ENCODE peak calls at places on chromosome 13, in ten cellular contexts. H, U, S, I, P, J, Y, Q, X and M are unnamed samples.

GRCh38 chr13:111565400-111565799 is 245.0 kb downstream of the TEX29 start:
- DNase-seq in H (no peak), U (no peak), S (no peak), I (no peak), P (no peak), J (no peak), Y (no peak), Q (no peak), X (no peak), M (no peak)

GRCh38 chr13:45341799-45342584 is 1.0 kb upstream of the TPT1 start:
- DNase-seq in H (no peak), U (no peak), S (no peak), I (peak), P (no peak), J (peak), Y (no peak), Q (peak), X (peak), M (peak)

GRCh38 chr13:28584873-28585317 is 74.0 kb upstream of the POMP start:
- DNase-seq in H (no peak), U (no peak), S (peak), I (no peak), P (no peak), J (peak), Y (no peak), Q (peak), X (peak), M (no peak)

GRCh38 chr13:84649853-84650252 is 767.6 kb upstream of the SLITRK1 start:
- DNase-seq in H (no peak), U (no peak), S (no peak), I (no peak), P (no peak), J (peak), Y (no peak), Q (peak), X (no peak), M (no peak)

GRCh38 chr13:44842158-44842557 is 147.1 kb downstream of the NUFIP1 start:
- DNase-seq in H (no peak), U (no peak), S (no peak), I (no peak), P (no peak), J (peak), Y (no peak), Q (peak), X (peak), M (no peak)

GRCh38 chr13:98406971-98407370 is 169.9 kb downstream of the STK24 start:
- DNase-seq in H (no peak), U (no peak), S (no peak), I (no peak), P (no peak), J (no peak), Y (no peak), Q (no peak), X (no peak), M (no peak)

GRCh38 chr13:33785384-33785783 is 32.6 kb upstream of the RFC3 start:
- DNase-seq in H (no peak), U (no peak), S (no peak), I (no peak), P (no peak), J (no peak), Y (no peak), Q (no peak), X (no peak), M (peak)

GRCh38 chr13:97498419-97498818 is 64.5 kb downstream of the RAP2A start:
- DNase-seq in H (no peak), U (no peak), S (no peak), I (no peak), P (no peak), J (no peak), Y (no peak), Q (no peak), X (no peak), M (no peak)

GRCh38 chr13:33352520-33352919 is 67.0 kb upstream of the STARD13 start:
- DNase-seq in H (no peak), U (no peak), S (no peak), I (no peak), P (no peak), J (no peak), Y (peak), Q (no peak), X (no peak), M (no peak)

GRCh38 chr13:73625562-73626339 is 508.5 kb downstream of the KLF12 start:
- DNase-seq in H (peak), U (no peak), S (no peak), I (no peak), P (no peak), J (no peak), Y (no peak), Q (no peak), X (no peak), M (no peak)

GRCh38 chr13:35888327-35888940 is 242.7 kb downstream of the DCLK1 start:
- DNase-seq in H (no peak), U (no peak), S (no peak), I (no peak), P (no peak), J (peak), Y (no peak), Q (peak), X (no peak), M (no peak)

GRCh38 chr13:41409611-41410010 is 47.7 kb upstream of the RGCC start:
- DNase-seq in H (no peak), U (no peak), S (no peak), I (no peak), P (no peak), J (no peak), Y (no peak), Q (no peak), X (no peak), M (no peak)

GRCh38 chr13:114007566-114007965 is 33.7 kb upstream of the C13orf46 start:
- DNase-seq in H (no peak), U (no peak), S (no peak), I (no peak), P (no peak), J (no peak), Y (peak), Q (no peak), X (no peak), M (no peak)